ENCODE peak calls at places on chromosomes 2 and 18, in nine cellular contexts. W is A673; E is nephron progenitor cell; S is Peyer's patch; Y is GM12865; L is lower lobe of right lung; Q is CD8-positive, alpha-beta T cell; A is right lobe of liver; J is fibroblast of mammary gland. I is an unnamed sample.
A peak's percentile ranks its signal among the peaks of the same experiment; 100 is the strongest.

GRCh38 chr2:106996136-106996769 is 110.3 kb upstream of the ST6GAL2 start:
- DNase-seq in J (no peak), E (no peak), W (no peak), Q (no peak), A (no peak), L (no peak), Y (no peak), S (no peak), I (no peak)

GRCh38 chr18:60198063-60198462 is 174.5 kb downstream of the MC4R start:
- DNase-seq in A (no peak), L (no peak), Y (peak; percentile 5), S (no peak), E (no peak), W (peak; percentile 7), J (peak; percentile 3), Q (no peak), I (peak; percentile 54)

GRCh38 chr2:152443771-152444170 is 108.8 kb downstream of the FMNL2 start:
- DNase-seq in S (no peak), Y (no peak), J (peak; percentile 89), A (no peak), W (no peak), L (no peak), Q (no peak), E (no peak), I (no peak)

GRCh38 chr2:144705328-144706245 is 185.7 kb upstream of the ZEB2 start:
- DNase-seq in E (no peak), L (no peak), A (no peak), Y (no peak), W (no peak), S (no peak), Q (no peak), J (peak; percentile 64), I (peak; percentile 16)

GRCh38 chr2:14756122-14756541 is 123.6 kb downstream of the LRATD1 start:
- DNase-seq in E (no peak), Y (no peak), W (no peak), Q (no peak), L (no peak), A (no peak), J (peak; percentile 74), S (no peak), I (no peak)

GRCh38 chr2:24576617-24577016 is 85.6 kb downstream of the NCOA1 start:
- DNase-seq in W (no peak), L (no peak), Y (peak; percentile 71), A (no peak), E (no peak), S (no peak), Q (no peak), J (no peak), I (no peak)

GRCh38 chr18:28863396-28863795 is 686.5 kb upstream of the CDH2 start:
- DNase-seq in L (no peak), E (no peak), Q (no peak), Y (no peak), S (no peak), W (no peak), J (no peak), A (no peak), I (no peak)

GRCh38 chr2:95240556-95240955 is 33.2 kb downstream of the ZNF892 start:
- DNase-seq in A (no peak), W (no peak), S (no peak), L (no peak), Q (no peak), E (no peak), J (no peak), Y (no peak), I (no peak)

GRCh38 chr2:69033427-69034095 is 20.6 kb downstream of the ANTXR1 start:
- DNase-seq in A (no peak), L (no peak), Y (no peak), S (no peak), Q (no peak), E (no peak), W (no peak), J (peak; percentile 23), I (no peak)

GRCh38 chr2:47984041-47984440 is 77.7 kb upstream of the FBXO11 start:
- DNase-seq in Y (peak; percentile 42), L (no peak), W (no peak), A (no peak), J (peak; percentile 20), Q (no peak), S (no peak), E (no peak), I (no peak)

GRCh38 chr2:189548686-189549439 is 31.7 kb downstream of the SLC40A1 start:
- DNase-seq in W (no peak), E (no peak), J (peak; percentile 47), S (no peak), Q (no peak), L (no peak), Y (no peak), A (no peak), I (no peak)

GRCh38 chr2:165795011-165795410 is 964 bp upstream of the GALNT3 start:
- DNase-seq in Y (peak; percentile 38), L (no peak), Q (no peak), A (no peak), S (no peak), J (no peak), W (no peak), E (no peak), I (no peak)

GRCh38 chr18:10247402-10248117 is 206.9 kb upstream of the APCDD1 start:
- DNase-seq in S (no peak), Y (no peak), L (no peak), Q (no peak), J (no peak), A (no peak), E (no peak), W (no peak), I (no peak)

GRCh38 chr2:215784371-215784783 is 229.0 kb downstream of the MREG start:
- DNase-seq in Q (no peak), A (no peak), J (peak; percentile 93), Y (no peak), E (no peak), W (peak; percentile 95), L (no peak), S (no peak), I (peak; percentile 80)

GRCh38 chr2:193276069-193276468 is 1081.3 kb upstream of the TMEFF2 start:
- DNase-seq in W (no peak), E (no peak), Q (no peak), J (no peak), L (no peak), A (no peak), S (no peak), Y (no peak), I (no peak)

DNA sequence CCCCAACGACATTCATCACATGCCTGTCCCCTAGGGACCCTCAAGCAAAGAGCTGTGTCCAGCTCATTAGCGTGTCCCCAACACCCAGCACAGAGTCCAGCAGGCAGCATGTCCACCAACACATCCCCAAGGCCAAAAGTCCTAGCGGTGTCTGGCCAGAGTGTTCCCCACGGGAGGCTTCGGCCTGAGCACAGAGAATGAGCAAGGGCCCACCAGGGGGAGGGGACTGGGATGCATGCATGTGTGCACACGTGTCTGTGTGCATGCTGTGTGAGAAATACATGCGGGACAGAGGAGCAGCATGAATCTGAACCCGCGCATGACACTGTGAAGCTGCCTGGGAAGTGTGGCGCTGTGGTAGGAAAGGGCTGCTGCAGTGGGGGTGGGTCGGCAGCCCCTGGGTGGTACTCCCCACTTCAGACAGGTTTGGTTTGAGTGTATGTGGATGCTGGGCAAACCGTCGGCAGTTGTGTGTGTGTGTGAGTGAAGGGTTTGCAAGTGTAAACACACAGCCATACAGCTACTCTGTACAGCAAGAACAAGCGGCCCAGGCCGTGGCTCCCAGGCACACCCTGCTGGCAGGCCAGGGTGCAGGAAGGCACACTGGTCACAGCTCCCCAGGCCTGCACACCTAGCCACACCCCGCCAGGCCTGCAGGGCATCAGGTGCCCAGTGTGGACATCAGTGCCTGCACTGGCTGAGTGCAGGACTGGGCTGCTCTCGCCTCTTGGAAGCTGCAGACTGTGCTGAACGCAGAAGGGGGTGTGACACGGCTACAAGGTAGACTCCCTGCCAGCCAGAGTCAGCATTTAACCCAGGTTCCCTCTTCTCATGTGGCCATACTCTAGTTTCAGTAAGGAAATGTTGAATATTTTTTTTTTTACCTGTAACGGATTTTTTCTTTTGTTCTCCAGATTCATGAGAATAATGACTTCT is 19.5 kb upstream of the HES6 start:
- DNase-seq in L (peak; percentile 42), S (no peak), Q (no peak), E (no peak), Y (no peak), W (no peak), J (no peak), A (peak; percentile 24), I (no peak)
- TF ChIP-seq CTCF in L (no peak), S (peak; percentile 18), Q (no peak), E (no peak), Y (peak; percentile 10), W (no peak), J (peak; percentile 12), A (no peak), I (no peak)

DNA sequence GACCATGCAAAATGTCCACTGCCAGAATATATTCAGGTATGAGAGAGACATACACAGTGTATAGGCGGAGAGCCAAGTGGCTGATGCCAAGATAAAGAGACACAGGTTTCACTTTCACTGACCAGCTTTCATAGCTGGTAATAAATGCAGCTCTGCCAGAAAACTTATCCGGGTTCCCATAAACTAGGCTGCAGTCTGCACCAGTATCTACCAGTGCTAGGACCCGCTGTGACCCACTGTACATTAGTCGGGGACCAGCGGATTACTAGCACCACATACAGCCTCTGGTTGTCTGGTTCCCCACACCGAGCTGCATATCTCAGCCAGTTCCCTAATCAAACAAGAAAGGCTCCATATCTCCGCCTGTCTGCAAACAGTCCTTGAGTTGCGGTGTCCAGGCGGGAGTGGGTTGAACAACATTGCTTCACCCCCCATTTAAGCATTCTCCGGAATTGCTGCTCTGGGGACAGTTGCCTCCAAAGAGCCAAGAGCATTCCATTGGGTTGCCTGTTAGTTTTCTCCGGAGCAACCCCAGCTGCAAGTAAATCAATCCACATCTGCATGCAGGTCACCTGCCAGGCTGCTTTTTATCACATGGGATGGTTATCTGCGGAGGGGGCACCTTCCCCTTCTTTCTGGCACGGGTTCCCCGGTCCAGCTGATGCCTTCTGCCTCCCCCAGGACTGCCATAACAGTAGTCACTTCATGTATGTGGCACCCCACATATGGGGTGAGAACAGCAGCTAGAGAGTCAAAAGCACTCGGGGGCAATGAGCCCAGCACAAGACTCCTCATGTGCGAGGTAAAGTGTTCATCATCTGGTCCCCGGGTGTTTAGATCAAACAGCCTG is 18.0 kb upstream of the KLHL23 start:
- DNase-seq in J (peak; percentile 18), W (no peak), Q (no peak), Y (no peak), L (peak; percentile 51), A (peak; percentile 53), E (no peak), S (peak; percentile 72), I (no peak)
- TF ChIP-seq CTCF in J (no peak), W (no peak), Q (no peak), Y (no peak), L (no peak), A (no peak), E (no peak), S (no peak), I (no peak)

GRCh38 chr2:79359419-79359818 is 153.4 kb upstream of the CTNNA2 start:
- DNase-seq in J (no peak), E (no peak), S (no peak), A (no peak), L (no peak), Q (no peak), Y (no peak), W (no peak), I (no peak)
- TF ChIP-seq CTCF in J (no peak), E (no peak), S (no peak), A (no peak), L (no peak), Q (no peak), Y (no peak), W (no peak), I (no peak)

DNA sequence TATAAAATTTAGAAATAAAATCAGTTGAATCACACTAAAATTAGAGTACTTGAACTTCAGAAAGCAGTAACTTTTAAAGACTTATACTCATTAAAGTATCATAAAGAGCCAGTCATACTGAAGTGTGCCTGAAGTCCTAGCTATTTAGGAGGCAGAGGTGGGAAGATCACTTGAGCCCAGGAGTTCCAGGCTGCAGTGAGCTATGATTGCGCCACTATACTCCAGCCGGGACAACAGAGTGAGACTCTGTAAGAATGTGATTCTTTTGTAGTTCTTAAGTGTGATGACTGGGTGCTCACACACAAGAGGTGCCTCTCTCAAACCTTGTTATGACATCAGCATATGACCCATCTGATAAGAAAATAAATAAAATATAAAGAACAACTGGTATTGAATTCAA is 14.6 kb downstream of the TLK1 start:
- DNase-seq in Y (no peak), L (no peak), S (no peak), A (no peak), J (no peak), W (no peak), Q (no peak), E (no peak), I (no peak)
- TF ChIP-seq CTCF in Y (no peak), L (no peak), S (no peak), A (no peak), J (no peak), W (no peak), Q (no peak), E (no peak), I (no peak)

I was measured in foreskin fibroblast.